ENCODE peak calls at places on chromosomes 2 and 18, in four cellular contexts. One of them, this sample, is unnamed.

GRCh38 chr2:53511549-53511948 is 256.1 kb upstream of the CHAC2 start:
- DNase-seq in AG04449: no peak
- DNase-seq in H7: no peak
- DNase-seq in A549: no peak
- DNase-seq in this sample: no peak

GRCh38 chr2:158928965-158929364 is 39.5 kb upstream of the TANC1 start:
- DNase-seq in AG04449: no peak
- DNase-seq in H7: no peak
- DNase-seq in A549: no peak
- DNase-seq in this sample: no peak

GRCh38 chr2:88452151-88452851 is at the start of gene FOXI3:
- DNase-seq in AG04449: no peak
- DNase-seq in H7: peak; percentile 92
- DNase-seq in A549: no peak
- DNase-seq in this sample: no peak

GRCh38 chr2:17303054-17303453 is 215.2 kb downstream of the RAD51AP2 start:
- DNase-seq in AG04449: peak; percentile 47
- DNase-seq in H7: no peak
- DNase-seq in A549: no peak
- DNase-seq in this sample: no peak

GRCh38 chr2:51734115-51734514 is 702.2 kb upstream of the NRXN1 start:
- DNase-seq in AG04449: no peak
- DNase-seq in H7: no peak
- DNase-seq in A549: no peak
- DNase-seq in this sample: no peak

GRCh38 chr18:10320848-10321247 is 133.6 kb upstream of the APCDD1 start:
- DNase-seq in AG04449: peak; percentile 19
- DNase-seq in H7: no peak
- DNase-seq in A549: no peak
- DNase-seq in this sample: no peak

GRCh38 chr2:210169871-210170441 is 1.3 kb downstream of the KANSL1L start:
- DNase-seq in AG04449: peak; percentile 36
- DNase-seq in H7: no peak
- DNase-seq in A549: no peak
- DNase-seq in this sample: no peak

GRCh38 chr18:72674710-72675109 is 130.6 kb upstream of the CBLN2 start:
- DNase-seq in AG04449: no peak
- DNase-seq in H7: no peak
- DNase-seq in A549: no peak
- DNase-seq in this sample: no peak

GRCh38 chr2:236863729-236864126 is 222.0 kb upstream of the COPS8 start:
- DNase-seq in AG04449: no peak
- DNase-seq in H7: no peak
- DNase-seq in A549: no peak
- DNase-seq in this sample: no peak

GRCh38 chr2:102049756-102050443 is 58.1 kb downstream of the IL1R2 start:
- DNase-seq in AG04449: no peak
- DNase-seq in H7: no peak
- DNase-seq in A549: no peak
- DNase-seq in this sample: no peak

GRCh38 chr2:65655000-65655399 is 222.6 kb upstream of the SPRED2 start:
- DNase-seq in AG04449: no peak
- DNase-seq in H7: no peak
- DNase-seq in A549: no peak
- DNase-seq in this sample: no peak

GRCh38 chr2:120175000-120175581 is 48.1 kb downstream of the TMEM185B start:
- DNase-seq in AG04449: peak; percentile 16
- DNase-seq in H7: peak; percentile 73
- DNase-seq in A549: peak; percentile 26
- DNase-seq in this sample: no peak

GRCh38 chr2:205903549-205904129 is 182.3 kb downstream of the INO80D start:
- DNase-seq in AG04449: no peak
- DNase-seq in H7: peak; percentile 60
- DNase-seq in A549: peak; percentile 29
- DNase-seq in this sample: no peak

GRCh38 chr18:48080546-48080945 is 150.1 kb upstream of the SMAD2 start:
- DNase-seq in AG04449: no peak
- DNase-seq in H7: peak; percentile 70
- DNase-seq in A549: no peak
- DNase-seq in this sample: no peak

GRCh38 chr18:68660355-68661183 is 54.3 kb downstream of the TMX3 start:
- DNase-seq in AG04449: no peak
- DNase-seq in H7: no peak
- DNase-seq in A549: peak; percentile 3
- DNase-seq in this sample: no peak

GRCh38 chr2:172305066-172305465 is 122.3 kb upstream of the ITGA6 start:
- DNase-seq in AG04449: no peak
- DNase-seq in H7: no peak
- DNase-seq in A549: no peak
- DNase-seq in this sample: no peak

GRCh38 chr2:32865399-32866068 is 81.2 kb upstream of the LTBP1 start:
- DNase-seq in AG04449: peak; percentile 85
- DNase-seq in H7: no peak
- DNase-seq in A549: no peak
- DNase-seq in this sample: no peak

GRCh38 chr18:27769152-27769551 is 407.8 kb downstream of the CDH2 start:
- DNase-seq in AG04449: no peak
- DNase-seq in H7: no peak
- DNase-seq in A549: no peak
- DNase-seq in this sample: peak; percentile 19

GRCh38 chr18:53268455-53268854 is 928.5 kb downstream of the DCC start:
- DNase-seq in AG04449: no peak
- DNase-seq in H7: no peak
- DNase-seq in A549: no peak
- DNase-seq in this sample: no peak

DNA sequence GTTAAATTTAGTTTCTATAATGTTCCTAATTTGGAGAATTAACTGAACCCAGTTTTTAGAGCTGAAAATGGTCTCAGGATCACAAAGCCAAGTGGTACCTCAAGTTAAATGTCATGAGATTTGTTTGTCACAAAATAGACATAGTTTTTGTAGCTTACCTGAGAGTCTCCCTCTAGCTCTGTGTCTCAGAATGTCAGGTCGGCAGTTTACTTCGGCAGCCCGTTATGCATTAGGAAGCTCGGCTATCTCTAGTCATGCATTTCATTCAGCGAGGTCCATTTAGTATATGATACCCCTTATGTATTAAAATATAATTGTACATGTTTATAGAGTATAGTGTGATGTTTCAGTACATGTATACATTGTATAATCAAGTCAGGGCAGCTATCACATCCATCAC is 155.6 kb downstream of the EML6 start:
- DNase-seq in AG04449: no peak
- DNase-seq in H7: peak; percentile 19
- DNase-seq in A549: no peak
- DNase-seq in this sample: no peak
- H3K4me3 ChIP-seq in AG04449: no peak overlapping the region
- H3K4me3 ChIP-seq in H7: no peak overlapping the region
- H3K4me3 ChIP-seq in A549: no peak overlapping the region
- H3K4me3 ChIP-seq in this sample: no peak overlapping the region

GRCh38 chr2:84889332-84889731 is 8.4 kb upstream of the TRABD2A start:
- DNase-seq in AG04449: no peak
- DNase-seq in H7: no peak
- DNase-seq in A549: no peak
- DNase-seq in this sample: no peak
- H3K4me3 ChIP-seq in AG04449: no peak overlapping the region
- H3K4me3 ChIP-seq in H7: no peak overlapping the region
- H3K4me3 ChIP-seq in A549: no peak overlapping the region
- H3K4me3 ChIP-seq in this sample: no peak overlapping the region

GRCh38 chr2:45003586-45004568 is 5.4 kb downstream of the SIX2 start:
- DNase-seq in AG04449: no peak
- DNase-seq in H7: peak; percentile 67
- DNase-seq in A549: no peak
- DNase-seq in this sample: no peak
- H3K4me3 ChIP-seq in AG04449: peak overlapping the region; percentile 36
- H3K4me3 ChIP-seq in H7: peak overlapping the region; percentile 12
- H3K4me3 ChIP-seq in A549: no peak overlapping the region
- H3K4me3 ChIP-seq in this sample: no peak overlapping the region

GRCh38 chr2:42722328-42723190 is 41.4 kb downstream of the OXER1 start:
- DNase-seq in AG04449: peak; percentile 86
- DNase-seq in H7: no peak
- DNase-seq in A549: no peak
- DNase-seq in this sample: peak; percentile 55
- H3K4me3 ChIP-seq in AG04449: no peak overlapping the region
- H3K4me3 ChIP-seq in H7: no peak overlapping the region
- H3K4me3 ChIP-seq in A549: no peak overlapping the region
- H3K4me3 ChIP-seq in this sample: no peak overlapping the region

GRCh38 chr2:72143441-72144356 is 4.0 kb downstream of the CYP26B1 start:
- DNase-seq in AG04449: no peak
- DNase-seq in H7: peak; percentile 72
- DNase-seq in A549: no peak
- DNase-seq in this sample: peak; percentile 32
- H3K4me3 ChIP-seq in AG04449: no peak overlapping the region
- H3K4me3 ChIP-seq in H7: peak overlapping the region; percentile 52
- H3K4me3 ChIP-seq in A549: peak overlapping the region; percentile 61
- H3K4me3 ChIP-seq in this sample: peak overlapping the region; percentile 57

GRCh38 chr2:127219716-127220090 is 396 bp downstream of the CYP27C1 start:
- DNase-seq in AG04449: no peak
- DNase-seq in H7: peak; percentile 86
- DNase-seq in A549: peak; percentile 32
- DNase-seq in this sample: no peak

GRCh38 chr2:127220807-127221527 is 868 bp upstream of the CYP27C1 start:
- DNase-seq in AG04449: no peak
- DNase-seq in H7: peak; percentile 80
- DNase-seq in A549: peak; percentile 17
- DNase-seq in this sample: no peak

GRCh38 chr2:127217470-127218325 is 2.4 kb downstream of the CYP27C1 start:
- DNase-seq in AG04449: no peak
- DNase-seq in H7: peak; percentile 64
- DNase-seq in A549: peak; percentile 71
- DNase-seq in this sample: no peak

GRCh38 chr2:127218843-127219715 is 1.0 kb downstream of the CYP27C1 start:
- DNase-seq in AG04449: no peak
- DNase-seq in H7: peak; percentile 86
- DNase-seq in A549: peak; percentile 31
- DNase-seq in this sample: no peak

GRCh38 chr2:127220102-127220806 is at the start of gene CYP27C1:
- DNase-seq in AG04449: no peak
- DNase-seq in H7: peak; percentile 82
- DNase-seq in A549: peak; percentile 28
- DNase-seq in this sample: no peak
- H3K4me3 ChIP-seq in AG04449: peak within 1 kb of the TSS; percentile 64
- H3K4me3 ChIP-seq in H7: peak within 1 kb of the TSS; percentile 80
- H3K4me3 ChIP-seq in A549: peak within 1 kb of the TSS; percentile 89
- H3K4me3 ChIP-seq in this sample: peak within 1 kb of the TSS; percentile 51